ENCODE peak calls at places on chromosomes 7 and 10, in seven cellular contexts. O is IMR-90; C is left ventricle myocardium inferior; Y is neural progenitor cell; Z is CD8-positive, alpha-beta T cell; S is GM23248; T is fibroblast of lung. V is an unnamed sample.

GRCh38 chr10:51285586-51285985 is 211.3 kb downstream of the PRKG1 start:
- DNase-seq in O (no peak), C (no peak), Y (no peak), Z (no peak), S (no peak), T (no peak), V (no peak)

GRCh38 chr7:37320140-37320839 is 128.4 kb downstream of the ELMO1 start:
- DNase-seq in O (no peak), C (no peak), Y (no peak), Z (no peak), S (no peak), T (peak; percentile 39), V (no peak)

GRCh38 chr10:16777473-16778370 is 39.5 kb downstream of the RSU1 start:
- DNase-seq in O (peak; percentile 63), C (no peak), Y (peak; percentile 79), Z (no peak), S (peak; percentile 69), T (peak; percentile 70), V (no peak)

GRCh38 chr7:157521061-157521731 is 184.4 kb downstream of the DNAJB6 start:
- DNase-seq in O (no peak), C (no peak), Y (no peak), Z (peak; percentile 7), S (no peak), T (no peak), V (no peak)

GRCh38 chr7:135558337-135558767 is 635 bp downstream of the NUP205 start:
- DNase-seq in O (peak; percentile 40), C (peak; percentile 34), Y (peak; percentile 78), Z (peak; percentile 68), S (peak; percentile 82), T (peak; percentile 56), V (peak; percentile 60)

GRCh38 chr10:54614062-54614461 is 187.0 kb downstream of the PCDH15 start:
- DNase-seq in O (no peak), C (no peak), Y (no peak), Z (no peak), S (no peak), T (peak; percentile 71), V (no peak)

GRCh38 chr10:57716884-57717283 is 550.8 kb downstream of the IPMK start:
- DNase-seq in O (peak; percentile 32), C (no peak), Y (peak; percentile 7), Z (no peak), S (peak; percentile 50), T (peak; percentile 39), V (no peak)

GRCh38 chr10:97517778-97518561 is 19.2 kb downstream of the UBTD1 start:
- DNase-seq in O (no peak), C (no peak), Y (no peak), Z (no peak), S (peak; percentile 15), T (no peak), V (no peak)

GRCh38 chr10:28220811-28221210 is 82.1 kb downstream of the MPP7 start:
- DNase-seq in O (no peak), C (no peak), Y (no peak), Z (no peak), S (no peak), T (no peak), V (no peak)

GRCh38 chr7:87575521-87575920 is 25.2 kb downstream of the ABCB1 start:
- DNase-seq in O (peak; percentile 7), C (no peak), Y (no peak), Z (no peak), S (peak; percentile 19), T (no peak), V (no peak)

GRCh38 chr10:21975378-21975990 is 28.0 kb downstream of the DNAJC1 start:
- DNase-seq in O (no peak), C (no peak), Y (peak; percentile 78), Z (no peak), S (no peak), T (no peak), V (no peak)

GRCh38 chr7:80613519-80613918 is 24.9 kb upstream of the CD36 start:
- DNase-seq in O (no peak), C (no peak), Y (no peak), Z (no peak), S (no peak), T (no peak), V (no peak)

GRCh38 chr7:48426966-48427555 is 255.8 kb downstream of the ABCA13 start:
- DNase-seq in O (peak; percentile 44), C (no peak), Y (no peak), Z (no peak), S (peak; percentile 25), T (no peak), V (no peak)

GRCh38 chr10:31368724-31369123 is 49.7 kb downstream of the ZEB1 start:
- DNase-seq in O (no peak), C (no peak), Y (no peak), Z (no peak), S (no peak), T (peak; percentile 20), V (no peak)

GRCh38 chr7:93910076-93910994 is 4.0 kb downstream of the GNGT1 start:
- DNase-seq in O (peak; percentile 84), C (no peak), Y (no peak), Z (no peak), S (peak; percentile 73), T (peak; percentile 89), V (no peak)

GRCh38 chr10:88810196-88810961 is 7.8 kb downstream of the LIPM start:
- DNase-seq in O (peak; percentile 72), C (no peak), Y (peak; percentile 62), Z (peak; percentile 32), S (peak; percentile 76), T (peak; percentile 76), V (no peak)

GRCh38 chr10:9262770-9263169 is 1208.3 kb downstream of the GATA3 start:
- DNase-seq in O (peak; percentile 1), C (no peak), Y (no peak), Z (no peak), S (no peak), T (no peak), V (no peak)

GRCh38 chr10:102802920-102803534 is 34.2 kb downstream of the CYP17A1 start:
- DNase-seq in O (peak; percentile 99), C (no peak), Y (no peak), Z (no peak), S (peak; percentile 94), T (peak; percentile 81), V (no peak)

GRCh38 chr7:40199076-40199802 is 64.4 kb downstream of the SUGCT start:
- DNase-seq in O (peak; percentile 63), C (no peak), Y (peak; percentile 11), Z (no peak), S (peak; percentile 70), T (peak; percentile 67), V (no peak)

GRCh38 chr7:104005197-104005596 is 15.7 kb upstream of the RELN start:
- DNase-seq in O (peak; percentile 53), C (no peak), Y (no peak), Z (no peak), S (no peak), T (no peak), V (no peak)

GRCh38 chr10:132900211-132900756 is 42.1 kb downstream of the CFAP46 start:
- DNase-seq in O (no peak), C (no peak), Y (no peak), Z (no peak), S (no peak), T (no peak), V (peak; percentile 24)

GRCh38 chr7:27088002-27088931 is 7.5 kb downstream of the HOXA1 start:
- DNase-seq in O (no peak), C (no peak), Y (no peak), Z (no peak), S (peak; percentile 15), T (no peak), V (no peak)

GRCh38 chr7:99224263-99224947 is 16.5 kb upstream of the KPNA7 start:
- DNase-seq in O (peak; percentile 51), C (no peak), Y (no peak), Z (no peak), S (peak; percentile 47), T (peak; percentile 23), V (no peak)

GRCh38 chr10:11046766-11047165 is 29.1 kb downstream of the CELF2 start:
- DNase-seq in O (no peak), C (no peak), Y (no peak), Z (no peak), S (peak; percentile 39), T (no peak), V (no peak)

GRCh38 chr10:11430421-11431275 is 180.8 kb downstream of the USP6NL start:
- DNase-seq in O (no peak), C (no peak), Y (no peak), Z (no peak), S (no peak), T (no peak), V (no peak)

GRCh38 chr7:150407588-150408392 is 28.7 kb downstream of the ZNF775 start:
- DNase-seq in O (no peak), C (no peak), Y (no peak), Z (no peak), S (no peak), T (no peak), V (no peak)
- H3K4me1 ChIP-seq in O (peaks cover 20% of the 10 kb centered on the region), C (peaks cover 37% of the 10 kb centered on the region), Y (peaks cover 31% of the 10 kb centered on the region), Z (peaks cover 30% of the 10 kb centered on the region), S (peaks cover 15% of the 10 kb centered on the region), T (peaks cover 8% of the 10 kb centered on the region), V (peaks cover 29% of the 10 kb centered on the region)

DNA sequence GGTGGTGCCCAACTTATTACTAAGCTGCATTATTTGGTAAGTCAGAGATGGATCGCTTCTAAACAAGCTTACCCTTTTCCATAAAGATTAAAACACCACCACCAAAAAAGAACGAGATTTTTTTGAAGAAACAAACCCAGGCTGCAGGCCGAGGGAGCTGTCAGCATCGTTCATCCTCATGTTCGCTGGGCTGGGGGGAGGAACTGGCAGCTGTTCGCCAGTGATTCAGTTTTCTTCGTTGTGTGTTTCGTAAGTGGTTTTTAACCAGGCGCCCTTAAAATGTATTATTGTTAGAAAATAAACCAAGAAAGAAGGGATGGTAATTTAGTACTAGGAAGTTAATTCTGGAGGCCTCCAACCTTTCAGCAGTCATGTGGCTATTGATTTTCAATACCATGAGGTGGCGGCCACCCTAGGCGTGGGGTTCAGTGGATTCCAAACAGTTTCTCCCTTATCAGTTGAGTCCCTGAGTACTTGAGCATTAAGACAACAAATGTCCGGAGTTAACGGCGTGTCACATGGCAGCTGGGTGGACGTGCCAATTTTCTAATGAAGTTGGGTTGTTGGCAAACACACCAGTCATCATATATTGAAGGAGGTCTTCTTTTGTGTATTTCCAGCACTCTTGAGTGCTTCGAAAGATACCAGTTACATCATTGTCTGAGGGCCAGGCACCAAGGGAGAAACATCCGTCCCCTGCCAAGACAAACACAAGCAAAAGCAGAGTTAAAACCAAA is 173.2 kb downstream of the EBF3 start:
- DNase-seq in O (no peak), C (no peak), Y (no peak), Z (no peak), S (no peak), T (peak; percentile 13), V (no peak)
- H3K9me3 ChIP-seq in O (peaks cover 34% of the 10 kb centered on the region), C (peaks cover 46% of the 10 kb centered on the region), Y (no peaks in the 10 kb centered on the region), Z (peaks cover 12% of the 10 kb centered on the region), S (no peaks in the 10 kb centered on the region), T (peaks cover 2% of the 10 kb centered on the region), V (peaks cover 17% of the 10 kb centered on the region)

GRCh38 chr10:124665558-124665957 is 78.6 kb downstream of the FAM53B start:
- DNase-seq in O (peak; percentile 66), C (no peak), Y (no peak), Z (no peak), S (no peak), T (no peak), V (no peak)
- H3K4me1 ChIP-seq in O (peaks cover 7% of the 10 kb centered on the region), C (peaks cover 93% of the 10 kb centered on the region), Y (peaks cover 15% of the 10 kb centered on the region), Z (peaks cover 25% of the 10 kb centered on the region), S (no peaks in the 10 kb centered on the region), T (no peaks in the 10 kb centered on the region), V (peaks cover 51% of the 10 kb centered on the region)

DNA sequence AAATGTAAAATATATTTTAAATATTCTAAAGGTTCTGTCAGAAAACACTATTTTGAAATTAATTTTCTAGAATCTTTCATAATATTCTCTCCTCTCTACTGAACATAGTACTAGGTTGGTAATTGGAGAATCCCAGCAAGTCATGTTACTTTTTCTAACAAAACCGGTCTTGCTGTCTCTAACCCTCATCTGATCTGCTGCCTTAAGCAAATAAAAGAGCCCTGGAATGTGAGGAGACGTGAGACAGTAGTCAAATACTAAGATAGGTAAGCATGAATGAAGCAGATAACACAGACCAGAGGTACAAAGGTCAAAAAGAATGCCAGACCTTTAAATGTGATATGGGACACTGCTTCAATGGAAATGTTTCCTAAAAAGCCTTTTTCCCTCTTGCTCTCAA is 462.4 kb upstream of the NUPR2 start:
- DNase-seq in O (no peak), C (no peak), Y (no peak), Z (no peak), S (no peak), T (no peak), V (no peak)
- H3K9me3 ChIP-seq in O (peaks cover 8% of the 10 kb centered on the region), C (peaks cover 51% of the 10 kb centered on the region), Y (peaks cover 51% of the 10 kb centered on the region), Z (no peaks in the 10 kb centered on the region), S (no peaks in the 10 kb centered on the region), T (no peaks in the 10 kb centered on the region), V (peaks cover 10% of the 10 kb centered on the region)

V was measured in lower lobe of right lung.